ENCODE peak calls at places on chromosomes 7 and 10, in nine cellular contexts. One of them, this sample, is unnamed.

GRCh38 chr7:122887198-122887597 is 938 bp upstream of the CADPS2 start:
- DNase-seq in GM12891: no peak
- DNase-seq in posterior cingulate gyrus: peak
- DNase-seq in KBM-7: no peak
- DNase-seq in GM10248: peak
- DNase-seq in adrenal gland: peak
- DNase-seq in stimulated activated CD8-positive, alpha-beta memory T cell treated with anti-CD3 and anti-CD28 coated beads, Interleukin-7, amount 100 ng/mL, for 48 hours: no peak
- DNase-seq in fibroblast of mammary gland: peak
- DNase-seq in sciatic nerve: peak
- DNase-seq in this sample: no peak

GRCh38 chr10:73251683-73252444 is 580 bp downstream of the MRPS16 start:
- DNase-seq in posterior cingulate gyrus: no peak
- DNase-seq in GM12891: no peak
- DNase-seq in adrenal gland: peak
- DNase-seq in GM10248: no peak
- DNase-seq in fibroblast of mammary gland: peak
- DNase-seq in KBM-7: no peak
- DNase-seq in stimulated activated CD8-positive, alpha-beta memory T cell treated with anti-CD3 and anti-CD28 coated beads, Interleukin-7, amount 100 ng/mL, for 48 hours: no peak
- DNase-seq in sciatic nerve: no peak
- DNase-seq in this sample: no peak

GRCh38 chr10:74523199-74523598 is 303.2 kb upstream of the KAT6B start:
- DNase-seq in fibroblast of mammary gland: no peak
- DNase-seq in GM12891: no peak
- DNase-seq in stimulated activated CD8-positive, alpha-beta memory T cell treated with anti-CD3 and anti-CD28 coated beads, Interleukin-7, amount 100 ng/mL, for 48 hours: no peak
- DNase-seq in GM10248: no peak
- DNase-seq in posterior cingulate gyrus: no peak
- DNase-seq in KBM-7: no peak
- DNase-seq in adrenal gland: no peak
- DNase-seq in sciatic nerve: no peak
- DNase-seq in this sample: no peak

GRCh38 chr10:19815478-19816419 is 483 bp upstream of the PLXDC2 start:
- DNase-seq in adrenal gland: peak
- DNase-seq in sciatic nerve: peak
- DNase-seq in fibroblast of mammary gland: peak
- DNase-seq in stimulated activated CD8-positive, alpha-beta memory T cell treated with anti-CD3 and anti-CD28 coated beads, Interleukin-7, amount 100 ng/mL, for 48 hours: no peak
- DNase-seq in GM10248: no peak
- DNase-seq in GM12891: no peak
- DNase-seq in KBM-7: peak
- DNase-seq in posterior cingulate gyrus: peak
- DNase-seq in this sample: peak

GRCh38 chr10:132391372-132392020 is 5.5 kb upstream of the PWWP2B start:
- DNase-seq in stimulated activated CD8-positive, alpha-beta memory T cell treated with anti-CD3 and anti-CD28 coated beads, Interleukin-7, amount 100 ng/mL, for 48 hours: no peak
- DNase-seq in posterior cingulate gyrus: peak
- DNase-seq in GM10248: no peak
- DNase-seq in GM12891: no peak
- DNase-seq in KBM-7: no peak
- DNase-seq in adrenal gland: no peak
- DNase-seq in sciatic nerve: peak
- DNase-seq in fibroblast of mammary gland: no peak
- DNase-seq in this sample: no peak

GRCh38 chr10:18528292-18528691 is 123.1 kb downstream of the NSUN6 start:
- DNase-seq in fibroblast of mammary gland: no peak
- DNase-seq in stimulated activated CD8-positive, alpha-beta memory T cell treated with anti-CD3 and anti-CD28 coated beads, Interleukin-7, amount 100 ng/mL, for 48 hours: no peak
- DNase-seq in KBM-7: no peak
- DNase-seq in adrenal gland: no peak
- DNase-seq in GM10248: no peak
- DNase-seq in sciatic nerve: no peak
- DNase-seq in posterior cingulate gyrus: no peak
- DNase-seq in GM12891: no peak
- DNase-seq in this sample: peak

GRCh38 chr10:102300289-102300843 is 55.0 kb downstream of the GBF1 start:
- DNase-seq in posterior cingulate gyrus: no peak
- DNase-seq in sciatic nerve: no peak
- DNase-seq in KBM-7: no peak
- DNase-seq in GM12891: no peak
- DNase-seq in GM10248: no peak
- DNase-seq in adrenal gland: no peak
- DNase-seq in stimulated activated CD8-positive, alpha-beta memory T cell treated with anti-CD3 and anti-CD28 coated beads, Interleukin-7, amount 100 ng/mL, for 48 hours: no peak
- DNase-seq in fibroblast of mammary gland: peak
- DNase-seq in this sample: peak

GRCh38 chr7:116271161-116271979 is 61.0 kb downstream of the TES start:
- DNase-seq in sciatic nerve: no peak
- DNase-seq in fibroblast of mammary gland: peak
- DNase-seq in adrenal gland: no peak
- DNase-seq in posterior cingulate gyrus: no peak
- DNase-seq in KBM-7: no peak
- DNase-seq in GM10248: no peak
- DNase-seq in GM12891: no peak
- DNase-seq in stimulated activated CD8-positive, alpha-beta memory T cell treated with anti-CD3 and anti-CD28 coated beads, Interleukin-7, amount 100 ng/mL, for 48 hours: no peak
- DNase-seq in this sample: peak

GRCh38 chr7:6654113-6654841 is 17.2 kb downstream of the ZNF316 start:
- DNase-seq in posterior cingulate gyrus: no peak
- DNase-seq in stimulated activated CD8-positive, alpha-beta memory T cell treated with anti-CD3 and anti-CD28 coated beads, Interleukin-7, amount 100 ng/mL, for 48 hours: no peak
- DNase-seq in adrenal gland: peak
- DNase-seq in sciatic nerve: no peak
- DNase-seq in KBM-7: no peak
- DNase-seq in fibroblast of mammary gland: no peak
- DNase-seq in GM10248: no peak
- DNase-seq in GM12891: peak
- DNase-seq in this sample: no peak

GRCh38 chr7:123624527-123625183 is 23.0 kb downstream of the ASB15 start:
- DNase-seq in GM10248: peak
- DNase-seq in KBM-7: peak
- DNase-seq in posterior cingulate gyrus: no peak
- DNase-seq in sciatic nerve: peak
- DNase-seq in GM12891: peak
- DNase-seq in adrenal gland: peak
- DNase-seq in fibroblast of mammary gland: peak
- DNase-seq in stimulated activated CD8-positive, alpha-beta memory T cell treated with anti-CD3 and anti-CD28 coated beads, Interleukin-7, amount 100 ng/mL, for 48 hours: peak
- DNase-seq in this sample: no peak

This sample was measured in AG04450.